ENCODE peak calls at places on chromosome 1, in ten cellular contexts. I, Z, D, C, X, Q, S, P, N and B are unnamed samples.

GRCh38 chr1:36523850-36524249 is 41.1 kb upstream of the CSF3R start:
- DNase-seq in D (no peak), P (no peak), Z (no peak), Q (no peak), N (no peak), S (no peak), I (no peak), C (no peak), X (no peak), B (no peak)

GRCh38 chr1:162700131-162700530 is 67.9 kb downstream of the DDR2 start:
- DNase-seq in C (no peak), S (no peak), I (no peak), P (no peak), X (no peak), Z (no peak), N (no peak), D (no peak), Q (no peak), B (no peak)

GRCh38 chr1:181737056-181737455 is 253.7 kb downstream of the CACNA1E start:
- DNase-seq in S (no peak), D (no peak), N (no peak), P (no peak), Z (no peak), Q (no peak), I (no peak), C (no peak), X (no peak), B (no peak)

GRCh38 chr1:91601554-91602322 is 101.1 kb downstream of the CDC7 start:
- DNase-seq in Q (peak), C (no peak), N (no peak), Z (no peak), P (no peak), S (no peak), D (no peak), X (no peak), I (no peak), B (no peak)

GRCh38 chr1:209202826-209203439 is 380.6 kb upstream of the CAMK1G start:
- DNase-seq in N (no peak), D (no peak), S (no peak), Z (peak), C (no peak), P (no peak), X (no peak), Q (no peak), I (no peak), B (peak)

GRCh38 chr1:30889506-30889905 is 19.1 kb downstream of the SDC3 start:
- DNase-seq in X (no peak), S (no peak), P (no peak), N (no peak), Q (no peak), D (no peak), I (no peak), C (no peak), Z (no peak), B (no peak)

GRCh38 chr1:185561629-185562028 is 172.6 kb upstream of the HMCN1 start:
- DNase-seq in P (no peak), D (no peak), Z (no peak), I (no peak), S (no peak), C (no peak), N (no peak), Q (no peak), X (no peak), B (no peak)

GRCh38 chr1:214966366-214966765 is 116.2 kb upstream of the KCNK2 start:
- DNase-seq in D (no peak), S (no peak), N (no peak), I (no peak), X (no peak), Z (no peak), Q (no peak), C (no peak), P (no peak), B (peak)

GRCh38 chr1:225827076-225827475 is 17.2 kb downstream of the EPHX1 start:
- DNase-seq in C (no peak), P (no peak), D (no peak), I (no peak), N (peak), X (no peak), S (no peak), Z (no peak), Q (no peak), B (no peak)

GRCh38 chr1:209720826-209721225 is 16.2 kb downstream of the HSD11B1 start:
- DNase-seq in Z (peak), N (no peak), P (no peak), Q (no peak), X (no peak), D (no peak), I (no peak), S (no peak), C (no peak), B (no peak)

GRCh38 chr1:212648431-212648830 is 39.9 kb downstream of the ATF3 start:
- DNase-seq in N (no peak), Z (no peak), S (no peak), D (no peak), P (no peak), Q (no peak), C (no peak), X (no peak), I (no peak), B (no peak)

GRCh38 chr1:27301582-27302199 is 20.3 kb upstream of the TMEM222 start:
- DNase-seq in P (no peak), C (no peak), Z (no peak), D (no peak), Q (no peak), S (no peak), N (no peak), I (no peak), X (no peak), B (no peak)

GRCh38 chr1:30318864-30319718 is 404.3 kb downstream of the MATN1 start:
- DNase-seq in X (no peak), I (no peak), Q (peak), P (no peak), S (no peak), C (peak), D (no peak), N (peak), Z (no peak), B (no peak)

GRCh38 chr1:87392241-87393192 is 63.8 kb downstream of the LMO4 start:
- DNase-seq in Q (no peak), P (no peak), X (no peak), C (no peak), S (no peak), N (no peak), I (no peak), D (no peak), Z (no peak), B (peak)

GRCh38 chr1:222794656-222795474 is 20.0 kb upstream of the DISP1 start:
- DNase-seq in X (no peak), C (no peak), D (no peak), I (no peak), Q (no peak), Z (no peak), S (no peak), P (no peak), N (no peak), B (peak)

GRCh38 chr1:240539031-240539430 is 72.9 kb downstream of the GREM2 start:
- DNase-seq in S (no peak), I (no peak), D (no peak), Z (no peak), X (no peak), P (no peak), Q (no peak), C (no peak), N (no peak), B (no peak)

GRCh38 chr1:215104283-215104682 is 21.7 kb downstream of the KCNK2 start:
- DNase-seq in P (no peak), C (no peak), Q (no peak), D (no peak), S (no peak), I (no peak), Z (no peak), X (no peak), N (no peak), B (no peak)

GRCh38 chr1:50700226-50701020 is 259.6 kb downstream of the FAF1 start:
- DNase-seq in C (no peak), D (no peak), N (no peak), S (no peak), Q (no peak), X (no peak), P (no peak), I (no peak), Z (peak), B (no peak)

GRCh38 chr1:161342836-161343235 is 24.8 kb downstream of the CFAP126 start:
- DNase-seq in Z (no peak), D (no peak), P (no peak), S (no peak), I (no peak), Q (no peak), C (no peak), X (no peak), N (no peak), B (no peak)

GRCh38 chr1:117656202-117656641 is 50.4 kb downstream of the TENT5C start:
- DNase-seq in D (peak), I (peak), S (peak), C (peak), P (peak), Q (no peak), N (no peak), X (no peak), Z (no peak), B (no peak)

GRCh38 chr1:112849425-112849966 is 106.5 kb downstream of the SLC16A1 start:
- DNase-seq in I (no peak), Z (peak), X (no peak), P (no peak), N (peak), D (no peak), S (no peak), C (no peak), Q (no peak), B (no peak)

GRCh38 chr1:180848191-180848590 is 64.5 kb upstream of the KIAA1614 start:
- DNase-seq in Z (no peak), N (no peak), S (no peak), Q (no peak), P (no peak), X (no peak), D (no peak), C (no peak), I (no peak), B (no peak)

GRCh38 chr1:167824163-167824794 is 89.7 kb downstream of the ADCY10 start:
- DNase-seq in C (no peak), S (no peak), I (no peak), N (no peak), Q (no peak), D (no peak), P (no peak), X (no peak), Z (no peak), B (no peak)

GRCh38 chr1:31335007-31335406 is 37.9 kb downstream of the FABP3 start:
- DNase-seq in Z (peak), D (no peak), N (no peak), Q (no peak), C (no peak), X (peak), S (no peak), P (no peak), I (no peak), B (no peak)

GRCh38 chr1:77900687-77901293 is 12.4 kb downstream of the NEXN start:
- DNase-seq in I (no peak), N (no peak), Q (peak), P (no peak), X (no peak), D (no peak), C (no peak), S (no peak), Z (peak), B (peak)

GRCh38 chr1:29516063-29516820 is 279.9 kb downstream of the PTPRU start:
- DNase-seq in D (no peak), Q (no peak), N (no peak), C (no peak), Z (no peak), S (no peak), P (no peak), X (no peak), I (no peak), B (no peak)

GRCh38 chr1:222204475-222204874 is 343.4 kb downstream of the HHIPL2 start:
- DNase-seq in Q (no peak), I (no peak), P (no peak), Z (no peak), X (no peak), C (no peak), S (no peak), N (no peak), D (no peak), B (no peak)